ENCODE peak calls at places on chromosomes 12 and 14, in four cellular contexts. K, A, P and I are unnamed samples.
A peak's percentile ranks its signal among the peaks of the same experiment; 100 is the strongest.

GRCh38 chr14:69325646-69326265 is 65.8 kb downstream of the GALNT16 start:
- ATAC-seq in K (no peak), A (peak; percentile 70), P (no peak), I (no peak)

GRCh38 chr12:130444986-130445385 is 107.3 kb downstream of the PIWIL1 start:
- ATAC-seq in K (no peak), A (no peak), P (no peak), I (no peak)

GRCh38 chr12:121787063-121787774 is 6.3 kb downstream of the RHOF start:
- ATAC-seq in K (no peak), A (no peak), P (peak; percentile 12), I (no peak)

GRCh38 chr12:113019045-113019444 is 37.5 kb upstream of the DTX1 start:
- ATAC-seq in K (no peak), A (peak; percentile 93), P (no peak), I (no peak)

GRCh38 chr12:32603858-32604257 is 75.2 kb upstream of the DNM1L start:
- ATAC-seq in K (no peak), A (no peak), P (no peak), I (peak; percentile 39)

GRCh38 chr12:52435659-52435999 is 1.5 kb upstream of the KRT75 start:
- ATAC-seq in K (no peak), A (no peak), P (no peak), I (no peak)

GRCh38 chr12:9697619-9698018 is 28.1 kb downstream of the CLEC2D start:
- ATAC-seq in K (no peak), A (no peak), P (no peak), I (no peak)

GRCh38 chr12:7929069-7929792 is 6.8 kb downstream of the SLC2A3 start:
- ATAC-seq in K (no peak), A (peak; percentile 53), P (peak; percentile 38), I (no peak)

GRCh38 chr12:96501139-96501741 is 11.9 kb downstream of the CFAP54 start:
- ATAC-seq in K (peak; percentile 88), A (peak; percentile 99), P (peak; percentile 89), I (peak; percentile 80)

GRCh38 chr14:34629344-34629656 is 648 bp downstream of the SNX6 start:
- ATAC-seq in K (no peak), A (peak; percentile 16), P (no peak), I (no peak)

GRCh38 chr14:102508410-102508773 is 1.2 kb downstream of the ANKRD9 start:
- ATAC-seq in K (peak; percentile 41), A (peak; percentile 48), P (peak; percentile 19), I (no peak)

GRCh38 chr14:70981005-70981952 is 74.0 kb downstream of the PCNX1 start:
- ATAC-seq in K (peak; percentile 69), A (peak; percentile 93), P (no peak), I (no peak)

GRCh38 chr12:67275380-67275913 is 6.3 kb downstream of the CAND1 start:
- ATAC-seq in K (no peak), A (peak; percentile 97), P (peak; percentile 37), I (no peak)

GRCh38 chr12:7512528-7512927 is 9.0 kb upstream of the CD163 start:
- ATAC-seq in K (no peak), A (no peak), P (peak; percentile 85), I (no peak)

GRCh38 chr14:103186894-103187586 is 63.8 kb downstream of the TNFAIP2 start:
- ATAC-seq in K (no peak), A (no peak), P (no peak), I (no peak)

GRCh38 chr12:16369156-16369555 is 21.7 kb downstream of the MGST1 start:
- ATAC-seq in K (no peak), A (no peak), P (no peak), I (no peak)

GRCh38 chr12:120971299-120972180 is 6.8 kb upstream of the HNF1A start:
- ATAC-seq in K (peak; percentile 81), A (peak; percentile 88), P (peak; percentile 87), I (peak; percentile 69)

GRCh38 chr14:93002851-93003298 is 79.9 kb downstream of the CHGA start:
- ATAC-seq in K (no peak), A (no peak), P (no peak), I (no peak)

GRCh38 chr12:116092162-116092561 is 185.3 kb downstream of the MED13L start:
- ATAC-seq in K (no peak), A (no peak), P (no peak), I (no peak)

GRCh38 chr14:75720828-75721227 is 59.8 kb downstream of the TTLL5 start:
- ATAC-seq in K (peak; percentile 73), A (no peak), P (peak; percentile 74), I (peak; percentile 70)

GRCh38 chr14:75653563-75653962 is 7.1 kb downstream of the ERG28 start:
- ATAC-seq in K (no peak), A (no peak), P (no peak), I (no peak)

GRCh38 chr14:81473456-81474155 is 60.0 kb downstream of the SEL1L start:
- ATAC-seq in K (no peak), A (no peak), P (no peak), I (no peak)

GRCh38 chr12:85872497-85873091 is 1.5 kb upstream of the NTS start:
- ATAC-seq in K (no peak), A (peak; percentile 63), P (peak; percentile 82), I (no peak)

GRCh38 chr14:101603096-101603495 is 41.8 kb downstream of the DIO3 start:
- ATAC-seq in K (no peak), A (no peak), P (no peak), I (no peak)

GRCh38 chr12:109115758-109116610 is at the start of gene ACACB:
- ATAC-seq in K (peak; percentile 71), A (no peak), P (no peak), I (peak; percentile 72)

GRCh38 chr14:100141133-100141497 is 18.3 kb downstream of the DEGS2 start:
- ATAC-seq in K (no peak), A (no peak), P (peak; percentile 4), I (no peak)

GRCh38 chr14:86357866-86358265 is 827.9 kb downstream of the FLRT2 start:
- ATAC-seq in K (no peak), A (no peak), P (no peak), I (no peak)

GRCh38 chr12:109239179-109239578 is 69.9 kb downstream of the FOXN4 start:
- ATAC-seq in K (no peak), A (no peak), P (no peak), I (no peak)

GRCh38 chr14:28059254-28059653 is 707.3 kb upstream of the FOXG1 start:
- ATAC-seq in K (no peak), A (no peak), P (no peak), I (no peak)

GRCh38 chr12:69425417-69425816 is 44.8 kb upstream of the FRS2 start:
- ATAC-seq in K (no peak), A (no peak), P (no peak), I (no peak)

GRCh38 chr12:30719060-30719459 is 23.4 kb upstream of the IPO8 start:
- ATAC-seq in K (no peak), A (no peak), P (no peak), I (no peak)

GRCh38 chr12:67803450-67804034 is 155.0 kb downstream of the DYRK2 start:
- ATAC-seq in K (no peak), A (no peak), P (no peak), I (no peak)

GRCh38 chr12:52423661-52424503 is 10.3 kb downstream of the KRT75 start:
- ATAC-seq in K (peak; percentile 49), A (peak; percentile 70), P (peak; percentile 39), I (peak; percentile 55)

GRCh38 chr14:39097159-39097558 is 5.9 kb downstream of the SEC23A start:
- ATAC-seq in K (peak; percentile 73), A (no peak), P (peak; percentile 70), I (no peak)

GRCh38 chr14:54674342-54674741 is 107.4 kb downstream of the SAMD4A start:
- ATAC-seq in K (no peak), A (no peak), P (no peak), I (no peak)

GRCh38 chr14:54671537-54671936 is 104.6 kb downstream of the SAMD4A start:
- ATAC-seq in K (no peak), A (no peak), P (no peak), I (no peak)

GRCh38 chr14:54673193-54674121 is 106.5 kb downstream of the SAMD4A start:
- ATAC-seq in K (peak; percentile 41), A (no peak), P (no peak), I (peak; percentile 29)

GRCh38 chr14:54672688-54673087 is 105.8 kb downstream of the SAMD4A start:
- ATAC-seq in K (no peak), A (no peak), P (no peak), I (no peak)

GRCh38 chr14:54672181-54672580 is 105.3 kb downstream of the SAMD4A start:
- ATAC-seq in K (no peak), A (no peak), P (no peak), I (no peak)
- H3K27ac ChIP-seq in K (peak overlapping the region; percentile 87), A (peak overlapping the region; percentile 1), P (no peak overlapping the region), I (peak overlapping the region; percentile 87)

GRCh38 chr12:111446631-111447570 is 41.2 kb downstream of the SH2B3 start:
- ATAC-seq in K (no peak), A (no peak), P (no peak), I (no peak)

GRCh38 chr12:111444314-111444705 is 38.6 kb downstream of the SH2B3 start:
- ATAC-seq in K (no peak), A (no peak), P (no peak), I (no peak)

GRCh38 chr12:111444706-111445310 is 39.1 kb downstream of the SH2B3 start:
- ATAC-seq in K (peak; percentile 68), A (no peak), P (peak; percentile 74), I (peak; percentile 73)

GRCh38 chr12:111446044-111446581 is 40.4 kb downstream of the SH2B3 start:
- ATAC-seq in K (peak; percentile 42), A (no peak), P (no peak), I (peak; percentile 37)

DNA sequence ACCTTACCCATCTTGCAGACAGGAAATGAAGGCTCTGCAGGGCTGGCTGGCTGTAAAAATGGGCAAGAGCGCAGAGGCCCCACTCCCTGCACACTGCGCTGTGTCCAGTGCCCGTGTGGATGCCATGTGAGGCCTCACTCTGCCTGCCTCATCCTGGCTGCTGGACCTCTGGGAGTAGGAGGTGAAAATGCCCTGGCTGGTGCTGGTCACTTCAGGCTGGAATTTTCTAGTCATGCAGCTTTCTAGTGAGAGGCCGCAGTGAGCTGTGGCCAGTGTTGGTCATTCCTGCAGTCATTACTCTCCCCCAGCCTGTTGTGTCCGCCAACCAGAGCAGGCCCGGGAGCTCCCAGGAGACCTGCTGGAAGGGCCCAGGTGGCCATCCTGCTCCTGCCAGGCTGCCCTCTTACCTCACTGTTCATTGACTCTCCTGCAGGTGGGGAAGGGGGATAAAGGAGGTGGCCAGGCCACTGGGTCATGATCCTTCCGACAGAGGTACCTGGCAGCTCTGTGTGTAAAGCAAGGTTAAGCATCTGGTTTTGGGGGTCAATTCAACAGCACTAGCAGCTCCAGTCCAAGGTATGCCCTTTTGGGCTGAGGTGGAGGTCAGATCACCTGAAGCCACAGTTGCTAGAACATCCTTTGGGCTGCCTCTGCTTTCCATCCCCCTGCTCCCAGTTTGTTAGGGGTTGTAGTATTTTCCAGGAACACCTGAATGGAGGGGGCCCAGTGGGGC is 39.8 kb downstream of the SH2B3 start:
- ATAC-seq in K (peak; percentile 1), A (no peak), P (peak; percentile 1), I (peak; percentile 20)
- H3K27ac ChIP-seq in K (peak overlapping the region; percentile 60), A (no peak overlapping the region), P (peak overlapping the region; percentile 82), I (peak overlapping the region; percentile 57)

GRCh38 chr14:22572562-22573058 is 16.4 kb downstream of the DAD1 start:
- ATAC-seq in K (no peak), A (peak; percentile 55), P (peak; percentile 41), I (peak; percentile 17)
- H3K27ac ChIP-seq in K (no peak overlapping the region), A (no peak overlapping the region), P (peak overlapping the region; percentile 15), I (no peak overlapping the region)

DNA sequence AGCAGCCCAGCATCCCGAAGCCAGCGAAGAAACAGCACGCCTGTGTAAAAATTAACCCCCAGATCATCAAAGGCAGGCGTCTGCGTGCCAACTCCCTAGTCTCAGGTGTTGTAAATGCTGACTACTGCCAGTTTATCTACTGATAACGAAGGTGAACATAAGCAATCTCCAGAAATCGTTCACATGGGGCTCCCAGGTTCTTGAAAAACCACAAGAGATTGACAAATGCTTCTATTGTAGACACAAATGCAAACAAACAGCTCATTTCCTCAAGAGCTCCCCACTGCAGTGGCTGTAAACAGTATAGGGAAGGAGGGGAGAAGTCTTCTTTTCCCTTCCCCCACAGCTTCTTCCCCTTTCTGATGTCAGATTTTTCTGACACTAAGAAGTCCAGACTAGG is 5.3 kb upstream of the PLEKHG3 start:
- ATAC-seq in K (peak; percentile 13), A (peak; percentile 51), P (peak; percentile 71), I (peak; percentile 18)
- H3K27ac ChIP-seq in K (no peak overlapping the region), A (no peak overlapping the region), P (peak overlapping the region; percentile 75), I (no peak overlapping the region)